ENCODE peak calls at places on chromosomes 16 and 17, in six cellular contexts. One of them, this sample, is unnamed.
A peak's percentile ranks its signal among the peaks of the same experiment; 100 is the strongest.

GRCh38 chr17:30344283-30345088 is 10.6 kb upstream of the TMIGD1 start:
- DNase-seq in NCI-H2081: peak; percentile 70
- DNase-seq in OCI-M1: peak; percentile 96
- DNase-seq in occipital lobe: peak; percentile 41
- DNase-seq in activated naive CD8-positive, alpha-beta T cell treated with anti-CD3 and anti-CD28 coated beads for 36 hours: no peak
- DNase-seq in A549: no peak
- DNase-seq in this sample: no peak

GRCh38 chr16:14310519-14310991 is 239.4 kb downstream of the MRTFB start:
- DNase-seq in OCI-M1: peak; percentile 24
- DNase-seq in activated naive CD8-positive, alpha-beta T cell treated with anti-CD3 and anti-CD28 coated beads for 36 hours: no peak
- DNase-seq in NCI-H2081: no peak
- DNase-seq in occipital lobe: no peak
- DNase-seq in A549: peak; percentile 56
- DNase-seq in this sample: no peak

GRCh38 chr16:84839956-84840355 is 20.2 kb downstream of the CRISPLD2 start:
- DNase-seq in NCI-H2081: no peak
- DNase-seq in OCI-M1: no peak
- DNase-seq in activated naive CD8-positive, alpha-beta T cell treated with anti-CD3 and anti-CD28 coated beads for 36 hours: no peak
- DNase-seq in occipital lobe: no peak
- DNase-seq in A549: peak; percentile 58
- DNase-seq in this sample: no peak

GRCh38 chr17:8672326-8672725 is 41.8 kb upstream of the MYH10 start:
- DNase-seq in NCI-H2081: no peak
- DNase-seq in activated naive CD8-positive, alpha-beta T cell treated with anti-CD3 and anti-CD28 coated beads for 36 hours: no peak
- DNase-seq in A549: no peak
- DNase-seq in OCI-M1: no peak
- DNase-seq in occipital lobe: no peak
- DNase-seq in this sample: no peak

GRCh38 chr16:57764341-57765159 is 29.0 kb downstream of the KATNB1 start:
- DNase-seq in A549: peak; percentile 86
- DNase-seq in NCI-H2081: no peak
- DNase-seq in OCI-M1: peak; percentile 85
- DNase-seq in occipital lobe: no peak
- DNase-seq in activated naive CD8-positive, alpha-beta T cell treated with anti-CD3 and anti-CD28 coated beads for 36 hours: peak; percentile 53
- DNase-seq in this sample: no peak

GRCh38 chr17:28973414-28973813 is 22.1 kb upstream of the PHF12 start:
- DNase-seq in NCI-H2081: no peak
- DNase-seq in activated naive CD8-positive, alpha-beta T cell treated with anti-CD3 and anti-CD28 coated beads for 36 hours: no peak
- DNase-seq in A549: no peak
- DNase-seq in OCI-M1: no peak
- DNase-seq in occipital lobe: no peak
- DNase-seq in this sample: no peak

GRCh38 chr16:10428433-10429168 is 42.7 kb downstream of the ATF7IP2 start:
- DNase-seq in NCI-H2081: no peak
- DNase-seq in A549: no peak
- DNase-seq in activated naive CD8-positive, alpha-beta T cell treated with anti-CD3 and anti-CD28 coated beads for 36 hours: no peak
- DNase-seq in OCI-M1: no peak
- DNase-seq in occipital lobe: no peak
- DNase-seq in this sample: no peak

GRCh38 chr17:1645207-1646171 is at the start of gene SCARF1:
- DNase-seq in occipital lobe: no peak
- DNase-seq in activated naive CD8-positive, alpha-beta T cell treated with anti-CD3 and anti-CD28 coated beads for 36 hours: no peak
- DNase-seq in A549: no peak
- DNase-seq in NCI-H2081: no peak
- DNase-seq in OCI-M1: no peak
- DNase-seq in this sample: no peak

GRCh38 chr16:63787014-63787413 is 1334.8 kb downstream of the CDH11 start:
- DNase-seq in A549: no peak
- DNase-seq in occipital lobe: no peak
- DNase-seq in OCI-M1: peak; percentile 41
- DNase-seq in NCI-H2081: no peak
- DNase-seq in activated naive CD8-positive, alpha-beta T cell treated with anti-CD3 and anti-CD28 coated beads for 36 hours: no peak
- DNase-seq in this sample: no peak

GRCh38 chr16:22300427-22301071 is 3.3 kb downstream of the POLR3E start:
- DNase-seq in OCI-M1: peak; percentile 50
- DNase-seq in A549: peak; percentile 76
- DNase-seq in activated naive CD8-positive, alpha-beta T cell treated with anti-CD3 and anti-CD28 coated beads for 36 hours: peak; percentile 44
- DNase-seq in NCI-H2081: peak; percentile 22
- DNase-seq in occipital lobe: peak; percentile 50
- DNase-seq in this sample: no peak

GRCh38 chr16:48231675-48232214 is 12.4 kb upstream of the LONP2 start:
- DNase-seq in OCI-M1: peak; percentile 35
- DNase-seq in NCI-H2081: no peak
- DNase-seq in A549: peak; percentile 23
- DNase-seq in occipital lobe: no peak
- DNase-seq in activated naive CD8-positive, alpha-beta T cell treated with anti-CD3 and anti-CD28 coated beads for 36 hours: peak; percentile 39
- DNase-seq in this sample: no peak

GRCh38 chr16:86398622-86399021 is 111.7 kb upstream of the FOXF1 start:
- DNase-seq in A549: no peak
- DNase-seq in occipital lobe: no peak
- DNase-seq in OCI-M1: no peak
- DNase-seq in NCI-H2081: no peak
- DNase-seq in activated naive CD8-positive, alpha-beta T cell treated with anti-CD3 and anti-CD28 coated beads for 36 hours: no peak
- DNase-seq in this sample: no peak

GRCh38 chr17:44850025-44850424 is 2.3 kb downstream of the HIGD1B start:
- DNase-seq in activated naive CD8-positive, alpha-beta T cell treated with anti-CD3 and anti-CD28 coated beads for 36 hours: no peak
- DNase-seq in A549: no peak
- DNase-seq in OCI-M1: no peak
- DNase-seq in occipital lobe: no peak
- DNase-seq in NCI-H2081: no peak
- DNase-seq in this sample: no peak